ENCODE peak calls at places on chromosomes 13 and 19, in five cellular contexts. Y is H1, M is neuronal stem cell, A is IMR-90, E is H9. P is an unnamed sample.

GRCh38 chr13:25929816-25930215 is 122.0 kb downstream of the SHISA2 start:
- DNase-seq in M (no peak), A (no peak), Y (no peak), E (no peak), P (no peak)

GRCh38 chr13:39506559-39507390 is 96.2 kb downstream of the LHFPL6 start:
- DNase-seq in E (no peak), A (peak; percentile 72), M (no peak), Y (no peak), P (peak; percentile 56)

GRCh38 chr13:49086711-49087110 is 111.0 kb downstream of the FNDC3A start:
- DNase-seq in A (peak; percentile 76), E (no peak), M (no peak), Y (no peak), P (peak; percentile 8)

GRCh38 chr13:111915104-111915551 is 151.8 kb upstream of the SOX1 start:
- DNase-seq in A (no peak), E (peak; percentile 26), Y (peak; percentile 39), M (no peak), P (no peak)

GRCh38 chr19:4976412-4977298 is 7.7 kb downstream of the KDM4B start:
- DNase-seq in M (no peak), Y (peak; percentile 70), A (peak; percentile 98), E (peak; percentile 64), P (peak; percentile 84)

GRCh38 chr13:110226051-110226562 is 80.8 kb downstream of the COL4A1 start:
- DNase-seq in M (no peak), A (peak; percentile 64), E (no peak), Y (no peak), P (peak; percentile 95)

GRCh38 chr13:27954406-27954851 is 14.7 kb downstream of the CDX2 start:
- DNase-seq in M (no peak), E (peak; percentile 66), A (no peak), Y (peak; percentile 75), P (peak; percentile 25)

GRCh38 chr19:33133438-33134031 is 1.6 kb downstream of the WDR88 start:
- DNase-seq in M (no peak), Y (peak; percentile 53), E (peak; percentile 62), A (no peak), P (no peak)

GRCh38 chr19:32976223-32976805 is 4.3 kb downstream of the FAAP24 start:
- DNase-seq in A (peak; percentile 62), Y (peak; percentile 89), E (peak; percentile 60), M (peak; percentile 24), P (peak; percentile 93)

GRCh38 chr13:42041684-42042035 is 6.8 kb upstream of the DGKH start:
- DNase-seq in Y (peak; percentile 71), E (peak; percentile 71), A (peak; percentile 63), M (peak; percentile 29), P (peak; percentile 62)

GRCh38 chr13:42747399-42747873 is 33.9 kb upstream of the FAM216B start:
- DNase-seq in A (peak; percentile 99), E (no peak), Y (no peak), M (no peak), P (peak; percentile 92)

GRCh38 chr13:113767366-113767765 is 8.3 kb downstream of the TMEM255B start:
- DNase-seq in E (no peak), M (no peak), Y (no peak), A (no peak), P (no peak)

GRCh38 chr13:113763961-113764792 is 5.2 kb downstream of the TMEM255B start:
- DNase-seq in M (no peak), Y (no peak), E (no peak), A (no peak), P (no peak)

GRCh38 chr13:113766035-113766800 is 7.2 kb downstream of the TMEM255B start:
- DNase-seq in A (no peak), Y (no peak), E (no peak), M (no peak), P (no peak)

GRCh38 chr13:113764793-113765190 is 5.8 kb downstream of the TMEM255B start:
- DNase-seq in E (no peak), A (no peak), M (no peak), Y (no peak), P (no peak)

DNA sequence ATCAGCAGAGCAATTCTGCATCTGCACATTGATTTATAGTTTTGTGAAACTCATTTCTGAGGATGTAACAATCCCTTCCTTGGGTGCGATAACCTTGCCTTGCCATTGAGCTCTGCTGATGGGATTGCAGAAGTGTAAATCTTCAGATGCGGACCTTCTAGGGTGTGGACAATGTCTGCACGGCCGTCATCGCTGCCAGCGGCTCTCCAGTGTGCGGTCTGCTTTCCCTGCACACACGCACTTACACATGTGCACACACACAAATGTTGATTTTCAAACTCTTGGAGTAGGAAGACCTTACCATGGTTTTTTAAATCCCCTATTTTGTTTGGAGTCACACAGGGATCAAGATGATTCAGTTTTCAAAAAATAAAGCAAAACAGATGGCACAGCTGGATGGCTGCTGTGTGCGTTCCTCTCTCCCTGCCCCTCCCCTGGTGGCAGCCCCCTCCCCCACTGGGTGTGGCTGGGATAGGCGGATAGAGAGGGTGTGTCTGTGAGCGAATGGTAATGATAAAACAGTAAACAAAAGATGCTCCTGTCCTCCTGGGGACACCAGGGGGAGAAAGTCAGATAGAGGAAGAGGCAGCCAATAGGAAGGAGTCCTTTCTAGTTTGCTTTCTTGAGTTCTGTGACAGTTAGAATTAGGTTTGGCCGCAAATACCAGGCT is 6.3 kb downstream of the TMEM255B start:
- DNase-seq in Y (no peak), M (no peak), E (no peak), A (no peak), P (no peak)
- H3K9ac ChIP-seq in Y (no peak overlapping the region), M (no peak overlapping the region), E (no peak overlapping the region), A (no peak overlapping the region), P (no peak overlapping the region)

DNA sequence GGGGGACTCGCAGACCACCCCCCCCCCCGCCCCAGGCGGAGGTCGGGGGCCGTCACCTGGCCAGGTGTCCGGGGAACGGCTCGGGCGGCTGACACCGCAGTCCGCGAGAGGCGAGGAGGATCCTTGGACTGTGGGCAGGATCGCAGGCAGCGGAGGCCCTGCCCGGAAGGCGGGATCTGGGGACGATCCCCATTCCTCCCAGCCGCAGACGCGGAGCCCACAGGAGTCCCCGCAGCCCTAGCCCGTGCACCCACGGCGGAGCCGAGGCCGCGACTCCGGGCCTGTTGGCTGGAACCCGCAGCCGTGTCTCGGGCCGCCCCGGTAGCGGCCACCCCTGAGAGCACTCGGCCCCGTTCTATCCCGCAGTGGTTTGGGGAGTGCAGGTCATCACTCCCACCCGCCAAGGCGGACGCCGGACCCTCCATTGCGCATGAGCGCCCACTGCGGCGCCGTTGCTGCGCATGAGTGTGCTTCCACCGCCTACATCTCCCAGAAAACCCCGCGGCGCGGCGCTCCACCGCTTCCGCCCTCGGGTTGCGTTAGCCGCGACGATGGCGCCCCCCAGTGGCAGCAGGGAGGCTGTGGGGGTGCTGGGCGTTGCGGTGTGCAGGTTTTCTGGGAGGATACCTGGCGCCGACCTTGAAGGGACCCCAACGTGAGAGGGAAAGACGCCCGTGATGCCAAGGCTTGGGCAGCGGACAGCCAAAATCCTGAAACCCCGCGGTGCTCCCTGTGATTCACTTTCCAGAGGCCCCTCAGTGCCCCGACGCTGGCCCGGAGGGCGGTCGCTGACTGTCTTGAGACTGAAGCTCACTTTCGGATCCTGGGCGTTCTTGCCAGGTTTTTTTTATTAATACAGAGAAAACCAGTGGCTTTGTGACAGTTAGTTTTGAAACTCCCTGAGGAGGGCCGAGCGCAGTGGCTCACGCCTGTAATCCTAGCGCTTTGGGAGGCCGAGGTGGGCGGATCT is 4.4 kb upstream of the ZNF329 start:
- DNase-seq in Y (peak; percentile 100), A (peak; percentile 91), E (peak; percentile 96), M (peak; percentile 97), P (peak; percentile 99)
- H3K14ac ChIP-seq in Y (no peak overlapping the region), A (peak overlapping the region; percentile 79), E (peak overlapping the region; percentile 67), M (peak overlapping the region; percentile 64), P (peak overlapping the region; percentile 92)

DNA sequence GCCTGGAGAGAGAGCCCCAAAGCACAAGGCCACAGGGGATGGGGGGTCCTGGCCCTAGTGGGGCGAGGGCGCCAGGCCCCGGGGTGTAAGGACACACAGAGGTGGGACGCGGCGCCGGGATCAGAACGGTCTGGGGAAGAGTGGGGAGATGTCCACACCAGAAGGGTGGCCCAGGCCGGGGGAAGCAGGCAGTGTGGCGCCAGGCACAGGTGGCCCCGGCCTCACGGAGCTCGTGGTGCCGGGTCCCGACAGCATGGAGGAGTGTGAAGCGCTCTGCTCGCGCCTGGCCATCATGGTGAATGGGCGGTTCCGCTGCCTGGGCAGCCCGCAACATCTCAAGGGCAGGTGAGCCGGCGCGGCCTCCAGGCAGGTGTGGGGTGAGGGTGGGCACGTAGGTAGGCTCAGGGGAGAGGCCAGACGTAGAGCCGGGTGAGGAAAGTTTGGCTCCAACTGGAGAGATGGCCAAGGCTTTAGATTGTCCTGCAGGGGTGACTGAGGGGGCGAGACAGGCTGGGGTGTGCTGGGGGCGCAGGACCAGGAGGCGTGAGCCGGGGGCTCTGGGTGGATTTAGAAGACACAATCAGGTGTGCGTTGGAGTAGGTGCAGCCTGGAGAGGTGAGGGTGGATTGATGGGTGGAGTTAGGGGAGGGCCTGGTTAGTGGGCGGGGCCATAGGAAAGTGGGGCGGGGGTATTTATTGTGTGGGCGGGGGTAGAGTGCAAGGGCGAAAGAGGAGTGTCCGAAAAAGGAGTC is 2.9 kb upstream of the ARHGAP45 start:
- DNase-seq in M (no peak), A (no peak), Y (peak; percentile 76), E (peak; percentile 80), P (peak; percentile 45)
- H3K9ac ChIP-seq in M (no peak overlapping the region), A (no peak overlapping the region), Y (no peak overlapping the region), E (no peak overlapping the region), P (no peak overlapping the region)

DNA sequence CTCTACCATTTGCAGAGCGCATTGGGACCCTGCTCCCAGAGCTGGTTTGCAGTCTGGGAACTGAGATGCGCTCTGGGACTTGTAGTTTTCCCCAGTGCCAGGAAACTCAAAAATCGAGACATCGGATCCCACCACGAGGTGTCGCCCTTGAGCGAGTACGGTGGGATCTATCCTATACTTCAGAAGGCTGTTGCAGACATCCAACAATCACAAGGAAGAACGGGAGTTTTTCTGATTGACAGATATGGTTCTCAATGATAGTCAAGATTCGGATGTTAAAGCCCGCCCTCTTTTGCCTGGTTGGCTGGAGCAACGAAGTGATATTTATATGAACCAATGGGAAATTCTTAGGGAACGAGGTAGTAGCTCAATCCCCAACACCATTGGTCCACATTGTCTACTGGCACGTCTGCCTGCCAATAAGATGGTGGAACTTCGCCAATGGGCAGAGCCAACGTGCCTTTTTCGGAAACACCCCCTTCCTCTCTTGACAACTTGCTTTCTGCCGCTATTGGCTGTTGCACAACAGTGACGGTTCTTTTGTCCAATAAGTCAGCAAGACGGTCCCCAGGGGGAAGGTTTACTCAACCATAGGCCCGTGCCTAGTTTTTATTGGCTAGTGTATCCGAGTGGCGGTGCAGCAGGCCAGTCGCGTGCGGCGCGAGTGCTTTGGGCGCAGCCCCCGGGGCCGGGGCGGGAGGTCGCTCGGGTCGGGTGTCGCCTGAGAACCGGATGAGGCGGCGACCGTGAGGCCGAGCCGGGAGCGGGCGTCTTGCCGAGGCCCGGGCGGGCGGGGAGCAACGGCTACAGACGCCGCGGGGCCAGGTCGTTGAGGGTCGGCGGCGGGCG is at the start of gene DNM2:
- DNase-seq in A (peak; percentile 100), M (peak; percentile 100), Y (peak; percentile 100), E (peak; percentile 100), P (peak; percentile 99)
- H3K14ac ChIP-seq in A (peak within 1 kb of the TSS; percentile 62), M (no peak within 1 kb of the TSS), Y (peak within 1 kb of the TSS; percentile 21), E (peak within 1 kb of the TSS; percentile 44), P (peak within 1 kb of the TSS; percentile 68)

P was measured in trophoblast cell.